ENCODE peak calls at places on chromosomes 7 and 10, in four cellular contexts. B, D, X and Q are unnamed samples.

GRCh38 chr7:30046127-30046774 is 18.0 kb downstream of the PLEKHA8 start:
- DNase-seq in B (no peak), D (no peak), X (no peak), Q (no peak)

GRCh38 chr10:95693331-95693667 is 428 bp downstream of the TCTN3 start:
- DNase-seq in B (no peak), X (no peak), D (no peak), Q (no peak)

GRCh38 chr7:27870595-27870994 is 130.6 kb downstream of the TAX1BP1 start:
- DNase-seq in X (no peak), B (no peak), D (no peak), Q (no peak)

GRCh38 chr10:100345570-100346330 is 1.3 kb upstream of the SCD start:
- DNase-seq in B (no peak), X (peak), D (no peak), Q (no peak)

GRCh38 chr7:139949629-139950028 is 113.1 kb downstream of the PARP12 start:
- DNase-seq in D (no peak), X (no peak), B (no peak), Q (no peak)

GRCh38 chr7:130953193-130953592 is 219.2 kb upstream of the KLF14 start:
- DNase-seq in D (no peak), X (no peak), B (no peak), Q (no peak)

GRCh38 chr7:45703373-45703821 is 129.2 kb downstream of the ADCY1 start:
- DNase-seq in D (no peak), B (no peak), X (no peak), Q (no peak)

GRCh38 chr10:9762966-9763656 is 1254.6 kb upstream of the CELF2 start:
- DNase-seq in X (no peak), D (no peak), B (no peak), Q (no peak)

GRCh38 chr10:33125522-33125921 is 167.5 kb upstream of the ITGB1 start:
- DNase-seq in D (no peak), B (no peak), X (no peak), Q (no peak)

GRCh38 chr7:2687881-2688318 is at the start of gene AMZ1:
- DNase-seq in D (no peak), X (no peak), B (no peak), Q (no peak)

GRCh38 chr7:19392246-19392645 is 247.0 kb upstream of the FERD3L start:
- DNase-seq in B (no peak), D (no peak), X (no peak), Q (peak)

GRCh38 chr10:94292448-94293118 is 70.2 kb downstream of the NOC3L start:
- DNase-seq in X (no peak), B (no peak), D (no peak), Q (no peak)

GRCh38 chr10:103111031-103111917 is 81.8 kb downstream of the NT5C2 start:
- DNase-seq in B (no peak), X (peak), D (no peak), Q (no peak)

GRCh38 chr7:66626236-66626957 is 2.3 kb upstream of the KCTD7 start:
- DNase-seq in D (no peak), B (no peak), X (peak), Q (no peak)

DNA sequence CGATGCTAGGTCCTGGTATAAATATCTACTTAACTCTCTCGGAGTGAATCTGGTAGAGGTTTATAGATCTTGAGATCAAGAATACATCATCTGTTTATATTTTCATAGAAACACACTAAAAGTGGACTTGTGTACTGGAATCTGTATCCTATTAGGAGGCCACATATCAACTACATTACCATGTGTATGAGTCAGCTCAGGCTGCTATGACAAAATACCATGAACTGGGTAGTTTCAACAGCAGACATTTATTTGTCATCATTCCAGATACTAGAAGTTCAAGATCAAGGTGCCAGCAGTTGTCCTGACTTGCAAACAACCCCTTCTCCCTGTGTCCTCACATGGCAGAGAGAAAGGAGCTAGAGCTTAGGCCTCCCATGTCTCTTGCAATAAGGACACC is 113.9 kb upstream of the PFKP start:
- DNase-seq in D (no peak), X (no peak), B (no peak), Q (no peak)
- TF ChIP-seq TCF7L2 in D (no peak), X (no peak), B (no peak), Q (no peak)

GRCh38 chr7:154791611-154792010 is 211.3 kb downstream of the PAXIP1 start:
- DNase-seq in D (no peak), X (no peak), B (no peak), Q (no peak)

GRCh38 chr7:154795014-154795413 is 207.9 kb downstream of the PAXIP1 start:
- DNase-seq in X (no peak), D (no peak), B (no peak), Q (no peak)

GRCh38 chr7:154794147-154794780 is 208.7 kb downstream of the PAXIP1 start:
- DNase-seq in X (no peak), B (peak), D (no peak), Q (no peak)

GRCh38 chr7:154792436-154793055 is 210.4 kb downstream of the PAXIP1 start:
- DNase-seq in D (no peak), B (no peak), X (no peak), Q (no peak)

DNA sequence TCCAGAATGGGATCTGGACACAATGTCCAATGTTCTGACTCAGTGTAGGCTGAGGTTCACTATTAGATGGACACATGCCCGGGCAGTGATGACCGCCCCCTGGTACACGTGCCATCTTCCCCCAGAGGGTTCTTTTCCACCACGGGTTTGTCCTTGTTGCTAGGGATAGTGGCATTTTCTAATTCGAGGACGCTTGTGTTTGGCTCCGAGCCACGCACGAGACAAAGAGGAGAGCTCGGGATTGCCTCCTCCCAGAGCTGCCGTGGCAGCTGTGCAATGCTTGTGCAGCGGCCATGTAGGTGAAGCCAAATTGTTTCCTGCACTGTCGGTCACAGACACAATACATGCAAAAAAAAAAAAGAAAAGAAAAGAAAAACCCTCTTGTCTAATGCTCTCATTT is 207.5 kb downstream of the PAXIP1 start:
- DNase-seq in D (no peak), X (no peak), B (no peak), Q (no peak)
- TF ChIP-seq TCF7L2 in D (no peak), X (no peak), B (no peak), Q (no peak)

DNA sequence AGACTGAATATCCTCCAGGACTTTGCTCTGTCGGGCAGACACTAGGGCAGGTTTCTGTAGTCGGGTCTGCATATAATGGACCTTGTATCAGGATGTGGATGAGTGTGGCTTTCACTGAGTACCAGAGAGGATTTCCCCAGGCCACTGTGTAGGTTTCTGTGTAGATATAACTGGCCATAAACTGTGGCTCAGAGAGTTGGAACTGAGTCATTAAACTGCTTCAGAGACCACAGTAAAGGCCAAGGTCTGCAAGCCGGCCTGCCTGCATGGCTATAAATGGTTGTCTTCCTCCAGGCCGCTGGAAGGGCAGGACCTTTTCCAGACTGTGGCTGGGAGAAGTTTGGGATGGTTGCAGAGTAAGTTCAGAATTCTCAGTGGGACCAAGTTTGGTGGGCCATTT is 16.9 kb downstream of the ZNF92 start:
- DNase-seq in B (no peak), X (no peak), D (no peak), Q (no peak)
- TF ChIP-seq TCF7L2 in B (no peak), X (no peak), D (no peak), Q (peak)

GRCh38 chr7:5892498-5892897 is 6.0 kb upstream of the CCZ1 start:
- DNase-seq in X (no peak), D (no peak), B (no peak), Q (no peak)
- TF ChIP-seq TCF7L2 in X (no peak), D (no peak), B (no peak), Q (no peak)

GRCh38 chr7:39606941-39607340 is 16.4 kb upstream of the RALA start:
- DNase-seq in X (no peak), D (no peak), B (no peak), Q (no peak)

GRCh38 chr7:39608278-39608677 is 15.1 kb upstream of the RALA start:
- DNase-seq in D (no peak), B (no peak), X (no peak), Q (no peak)

GRCh38 chr7:39609084-39609461 is 14.3 kb upstream of the RALA start:
- DNase-seq in B (no peak), X (no peak), D (no peak), Q (no peak)

GRCh38 chr7:39607865-39608264 is 15.5 kb upstream of the RALA start:
- DNase-seq in B (no peak), D (no peak), X (no peak), Q (no peak)

GRCh38 chr7:39609462-39610149 is 13.8 kb upstream of the RALA start:
- DNase-seq in X (no peak), D (no peak), B (no peak), Q (no peak)
- TF ChIP-seq TCF7L2 in X (no peak), D (no peak), B (no peak), Q (no peak)

GRCh38 chr10:22656056-22656455 is 58.3 kb downstream of the PIP4K2A start:
- DNase-seq in X (no peak), D (no peak), B (no peak), Q (no peak)

GRCh38 chr10:22658745-22659410 is 55.5 kb downstream of the PIP4K2A start:
- DNase-seq in X (peak), D (no peak), B (no peak), Q (no peak)

GRCh38 chr10:22657028-22657427 is 57.4 kb downstream of the PIP4K2A start:
- DNase-seq in X (no peak), D (no peak), B (no peak), Q (no peak)

GRCh38 chr10:22659901-22660300 is 54.5 kb downstream of the PIP4K2A start:
- DNase-seq in B (no peak), D (no peak), X (no peak), Q (no peak)

DNA sequence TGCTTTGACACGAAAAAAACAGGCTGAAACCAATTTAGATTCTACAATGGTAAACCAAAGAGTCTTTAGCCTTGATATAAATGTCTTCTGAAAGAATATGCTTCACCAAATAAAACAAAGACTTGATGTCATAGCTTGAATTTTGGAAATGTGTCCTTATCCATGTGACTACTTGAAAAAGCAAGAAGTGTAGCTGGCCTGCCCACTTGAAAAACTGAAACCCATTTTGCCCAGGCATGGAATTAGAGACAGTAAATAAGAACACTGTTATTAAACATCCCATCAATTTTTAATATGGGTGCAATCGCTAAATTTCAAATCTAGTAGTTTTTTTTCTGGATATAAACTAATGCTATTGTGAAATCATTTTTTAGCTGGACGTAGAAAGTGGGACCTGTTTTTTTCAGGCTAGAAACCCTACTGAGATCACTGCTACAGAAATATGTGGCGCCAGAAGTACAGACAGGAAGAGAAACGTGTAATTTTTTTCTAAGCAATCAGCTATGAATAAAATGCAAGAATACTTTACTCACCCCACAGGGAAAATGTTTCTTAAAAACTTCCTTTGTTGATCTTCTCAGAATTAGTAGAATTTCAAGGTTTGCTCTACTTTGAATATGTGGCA is 56.7 kb downstream of the PIP4K2A start:
- DNase-seq in D (no peak), X (no peak), B (no peak), Q (no peak)
- TF ChIP-seq TCF7L2 in D (no peak), X (no peak), B (no peak), Q (no peak)

GRCh38 chr7:24942226-24942625 is 37.8 kb downstream of the OSBPL3 start:
- DNase-seq in D (no peak), B (no peak), X (no peak), Q (no peak)
- TF ChIP-seq TCF7L2 in D (no peak), B (no peak), X (no peak), Q (no peak)

DNA sequence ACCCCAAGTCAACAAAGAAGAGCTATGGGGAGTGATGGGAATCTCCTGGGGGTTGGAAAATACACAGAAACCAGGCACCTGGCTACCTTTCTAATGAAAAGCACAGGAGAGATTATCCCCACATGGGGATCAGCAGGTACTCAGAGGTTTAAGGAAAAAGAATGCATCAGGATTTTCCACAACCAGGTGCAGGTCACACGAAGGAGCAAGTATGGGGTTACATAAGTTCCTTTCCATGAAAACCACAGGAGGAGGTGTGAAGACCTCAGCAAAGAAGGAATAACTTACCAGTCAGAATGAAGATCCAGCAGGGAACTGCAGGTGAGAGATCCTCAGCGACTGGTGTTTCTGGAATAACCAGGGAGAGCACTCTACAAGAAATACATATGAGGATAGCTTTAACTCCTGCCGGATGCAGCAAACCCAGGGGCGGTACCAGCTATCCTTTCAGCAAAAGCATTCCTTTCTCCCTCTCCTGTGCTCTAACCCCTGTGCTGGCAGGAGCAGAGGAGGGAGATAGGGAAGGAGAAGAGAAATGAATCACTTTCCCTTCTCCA is 116.7 kb upstream of the TMEM106B start:
- DNase-seq in X (no peak), B (no peak), D (no peak), Q (no peak)
- TF ChIP-seq TCF7L2 in X (no peak), B (no peak), D (no peak), Q (no peak)

DNA sequence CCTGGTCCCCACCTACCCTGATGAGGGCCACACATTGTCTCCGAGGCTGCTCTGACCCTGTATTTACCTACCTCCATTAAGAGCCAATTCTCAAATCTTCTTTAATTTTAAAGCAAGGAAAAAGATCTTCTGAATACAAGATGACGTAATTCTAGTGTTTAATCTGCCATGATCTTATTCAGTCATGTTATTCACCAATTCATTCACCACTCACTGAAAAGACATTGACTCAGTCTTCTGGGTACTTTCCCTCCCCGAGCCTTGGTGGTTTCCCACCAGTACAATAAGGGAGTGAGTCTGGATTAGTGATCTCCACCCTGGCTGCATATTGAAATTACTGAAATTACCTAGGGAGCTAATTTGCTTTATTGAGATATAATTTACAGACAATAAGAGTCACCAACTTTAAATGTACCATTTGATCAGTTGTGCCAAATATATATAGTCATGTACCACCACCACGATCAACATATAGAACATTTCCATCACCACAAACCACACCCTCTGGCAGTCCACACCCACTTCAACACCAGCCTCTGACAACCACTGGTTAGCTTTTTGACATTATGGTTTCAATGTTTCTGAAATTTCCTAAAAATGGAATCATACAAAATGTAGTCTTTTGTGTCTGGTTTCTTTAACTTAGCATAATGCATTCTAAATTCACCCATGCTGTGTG is 117.5 kb upstream of the UNC5B start:
- DNase-seq in X (no peak), B (peak), D (no peak), Q (no peak)
- TF ChIP-seq TCF7L2 in X (no peak), B (no peak), D (no peak), Q (no peak)

GRCh38 chr10:19572056-19572455 is 244.2 kb upstream of the PLXDC2 start:
- DNase-seq in X (no peak), D (no peak), B (no peak), Q (no peak)

GRCh38 chr10:19570991-19571390 is 245.2 kb upstream of the PLXDC2 start:
- DNase-seq in D (no peak), X (no peak), B (no peak), Q (no peak)

DNA sequence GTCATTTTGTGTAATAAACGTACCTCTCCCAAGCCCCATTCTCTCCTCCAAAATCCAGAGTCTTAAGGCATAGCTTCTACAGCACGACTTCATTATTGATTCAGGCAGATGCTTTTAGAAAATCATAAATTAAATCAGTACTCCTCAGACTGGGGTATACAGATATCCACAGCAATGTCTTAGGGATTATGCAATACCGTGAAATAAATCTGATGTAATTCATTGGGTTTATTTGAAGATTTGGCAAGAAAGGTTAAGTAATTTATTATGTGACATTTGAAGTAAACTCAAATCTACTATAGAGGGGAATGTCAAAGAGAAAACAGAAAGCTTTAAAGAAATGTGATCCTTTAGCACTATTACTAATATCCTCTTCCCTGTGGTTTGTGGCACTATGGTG is 246.1 kb upstream of the PLXDC2 start:
- DNase-seq in B (no peak), X (no peak), D (no peak), Q (no peak)
- TF ChIP-seq TCF7L2 in B (no peak), X (no peak), D (no peak), Q (no peak)